ENCODE peak calls at places on chromosomes 13 and 19, in four cellular contexts. One of them, this sample, is unnamed.

GRCh38 chr13:31053098-31053497 is 108.6 kb downstream of the HSPH1 start:
- DNase-seq in heart left ventricle: peak
- DNase-seq in brain microvascular endothelial cell: peak
- DNase-seq in SK-N-SH: no peak
- DNase-seq in this sample: no peak

GRCh38 chr13:42474954-42475353 is 99.0 kb upstream of the TNFSF11 start:
- DNase-seq in SK-N-SH: no peak
- DNase-seq in heart left ventricle: no peak
- DNase-seq in brain microvascular endothelial cell: peak
- DNase-seq in this sample: no peak

GRCh38 chr13:63287926-63288325 is 1872.3 kb upstream of the PCDH20 start:
- DNase-seq in SK-N-SH: no peak
- DNase-seq in heart left ventricle: no peak
- DNase-seq in brain microvascular endothelial cell: no peak
- DNase-seq in this sample: no peak

GRCh38 chr13:105127732-105128131 is 1407.7 kb downstream of the EFNB2 start:
- DNase-seq in SK-N-SH: no peak
- DNase-seq in brain microvascular endothelial cell: no peak
- DNase-seq in heart left ventricle: no peak
- DNase-seq in this sample: no peak

GRCh38 chr13:110415669-110416068 is 108.6 kb downstream of the COL4A2 start:
- DNase-seq in heart left ventricle: peak
- DNase-seq in brain microvascular endothelial cell: no peak
- DNase-seq in SK-N-SH: no peak
- DNase-seq in this sample: no peak

GRCh38 chr19:2084993-2085720 is 11.0 kb downstream of the MOB3A start:
- DNase-seq in heart left ventricle: peak
- DNase-seq in brain microvascular endothelial cell: no peak
- DNase-seq in SK-N-SH: peak
- DNase-seq in this sample: peak

GRCh38 chr19:40576181-40576584 is 490 bp upstream of the SHKBP1 start:
- DNase-seq in brain microvascular endothelial cell: no peak
- DNase-seq in SK-N-SH: no peak
- DNase-seq in heart left ventricle: no peak
- DNase-seq in this sample: no peak

GRCh38 chr13:107864543-107865460 is 350.5 kb downstream of the LIG4 start:
- DNase-seq in SK-N-SH: peak
- DNase-seq in brain microvascular endothelial cell: peak
- DNase-seq in heart left ventricle: no peak
- DNase-seq in this sample: peak

GRCh38 chr19:41999071-41999877 is 5.2 kb upstream of the ATP1A3 start:
- DNase-seq in SK-N-SH: peak
- DNase-seq in heart left ventricle: no peak
- DNase-seq in brain microvascular endothelial cell: no peak
- DNase-seq in this sample: no peak

GRCh38 chr19:17553256-17553655 is 2.2 kb upstream of the COLGALT1 start:
- DNase-seq in heart left ventricle: peak
- DNase-seq in brain microvascular endothelial cell: peak
- DNase-seq in SK-N-SH: no peak
- DNase-seq in this sample: no peak

GRCh38 chr13:114101325-114101821 is 31.1 kb downstream of the RASA3 start:
- DNase-seq in SK-N-SH: peak
- DNase-seq in brain microvascular endothelial cell: no peak
- DNase-seq in heart left ventricle: peak
- DNase-seq in this sample: no peak

DNA sequence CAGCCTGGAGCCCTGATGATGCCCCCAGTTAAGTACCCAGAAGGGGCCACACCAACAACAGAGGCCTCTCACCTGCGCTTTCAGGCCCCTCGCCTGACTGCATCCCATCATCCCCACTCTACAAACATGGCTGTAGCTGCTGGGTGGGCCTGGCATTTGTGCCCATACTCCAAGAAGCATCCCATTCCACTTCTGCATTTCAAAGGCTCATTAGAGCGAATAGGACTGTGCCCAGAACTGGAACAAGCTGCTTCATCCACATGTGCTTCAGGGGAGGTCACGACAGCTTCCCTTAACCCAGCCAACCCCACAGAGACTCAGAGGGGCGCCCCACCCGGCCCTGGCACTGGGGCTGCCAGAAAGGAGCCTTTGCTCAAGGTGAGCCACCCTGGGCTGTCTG is 156.9 kb downstream of the SIPA1L3 start:
- DNase-seq in SK-N-SH: no peak
- DNase-seq in heart left ventricle: no peak
- DNase-seq in brain microvascular endothelial cell: no peak
- DNase-seq in this sample: no peak
- TF ChIP-seq CTCF in SK-N-SH: no peak
- TF ChIP-seq CTCF in heart left ventricle: no peak
- TF ChIP-seq CTCF in brain microvascular endothelial cell: no peak
- TF ChIP-seq CTCF in this sample: no peak

GRCh38 chr13:97028441-97029299 is 34.4 kb upstream of the OXGR1 start:
- DNase-seq in SK-N-SH: peak
- DNase-seq in brain microvascular endothelial cell: peak
- DNase-seq in heart left ventricle: no peak
- DNase-seq in this sample: peak

GRCh38 chr13:97026759-97027555 is 32.7 kb upstream of the OXGR1 start:
- DNase-seq in SK-N-SH: no peak
- DNase-seq in brain microvascular endothelial cell: no peak
- DNase-seq in heart left ventricle: no peak
- DNase-seq in this sample: no peak

GRCh38 chr13:97030705-97031452 is 36.6 kb upstream of the OXGR1 start:
- DNase-seq in SK-N-SH: peak
- DNase-seq in heart left ventricle: no peak
- DNase-seq in brain microvascular endothelial cell: peak
- DNase-seq in this sample: peak
- TF ChIP-seq CTCF in SK-N-SH: peak
- TF ChIP-seq CTCF in heart left ventricle: peak
- TF ChIP-seq CTCF in brain microvascular endothelial cell: peak
- TF ChIP-seq CTCF in this sample: no peak

GRCh38 chr13:39632994-39633393 is 22.5 kb upstream of the COG6 start:
- DNase-seq in heart left ventricle: no peak
- DNase-seq in SK-N-SH: no peak
- DNase-seq in brain microvascular endothelial cell: no peak
- DNase-seq in this sample: no peak
- TF ChIP-seq CTCF in heart left ventricle: no peak
- TF ChIP-seq CTCF in SK-N-SH: no peak
- TF ChIP-seq CTCF in brain microvascular endothelial cell: no peak
- TF ChIP-seq CTCF in this sample: no peak

GRCh38 chr19:57675881-57676280 is 5.9 kb upstream of the ZNF551 start:
- DNase-seq in brain microvascular endothelial cell: no peak
- DNase-seq in SK-N-SH: no peak
- DNase-seq in heart left ventricle: no peak
- DNase-seq in this sample: no peak
- TF ChIP-seq CTCF in brain microvascular endothelial cell: no peak
- TF ChIP-seq CTCF in SK-N-SH: no peak
- TF ChIP-seq CTCF in heart left ventricle: no peak
- TF ChIP-seq CTCF in this sample: no peak

DNA sequence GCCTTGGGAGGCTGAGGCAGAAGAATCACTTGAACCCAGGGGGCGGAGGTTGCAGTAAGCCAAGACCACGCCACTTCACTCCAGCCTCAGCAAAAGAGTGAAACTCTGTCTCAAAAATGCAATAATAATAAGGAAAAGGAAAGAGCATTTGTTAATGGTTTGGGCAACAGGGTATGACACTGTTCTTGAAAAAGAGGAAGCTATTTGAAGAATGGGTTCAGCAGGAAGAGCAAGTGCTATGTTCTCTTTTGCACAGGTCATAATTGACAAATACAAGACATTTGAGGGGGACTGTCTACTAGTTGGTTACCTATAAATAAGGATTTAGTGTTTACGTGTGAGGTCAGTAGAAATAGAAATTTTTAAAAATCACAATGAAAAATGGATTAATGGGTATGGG is 218.3 kb downstream of the DCT start:
- DNase-seq in heart left ventricle: no peak
- DNase-seq in brain microvascular endothelial cell: no peak
- DNase-seq in SK-N-SH: no peak
- DNase-seq in this sample: no peak
- TF ChIP-seq CTCF in heart left ventricle: no peak
- TF ChIP-seq CTCF in brain microvascular endothelial cell: no peak
- TF ChIP-seq CTCF in SK-N-SH: no peak
- TF ChIP-seq CTCF in this sample: no peak

GRCh38 chr19:6711078-6711361 is 9.4 kb downstream of the C3 start:
- DNase-seq in SK-N-SH: no peak
- DNase-seq in brain microvascular endothelial cell: no peak
- DNase-seq in heart left ventricle: no peak
- DNase-seq in this sample: no peak

GRCh38 chr19:6712231-6712630 is 8.2 kb downstream of the C3 start:
- DNase-seq in brain microvascular endothelial cell: no peak
- DNase-seq in heart left ventricle: no peak
- DNase-seq in SK-N-SH: no peak
- DNase-seq in this sample: no peak

GRCh38 chr19:6711605-6712004 is 8.8 kb downstream of the C3 start:
- DNase-seq in heart left ventricle: no peak
- DNase-seq in brain microvascular endothelial cell: no peak
- DNase-seq in SK-N-SH: no peak
- DNase-seq in this sample: no peak

GRCh38 chr19:6709549-6709948 is 10.9 kb downstream of the C3 start:
- DNase-seq in heart left ventricle: no peak
- DNase-seq in SK-N-SH: no peak
- DNase-seq in brain microvascular endothelial cell: no peak
- DNase-seq in this sample: no peak

GRCh38 chr19:6710273-6711077 is 10.0 kb downstream of the C3 start:
- DNase-seq in brain microvascular endothelial cell: no peak
- DNase-seq in SK-N-SH: no peak
- DNase-seq in heart left ventricle: no peak
- DNase-seq in this sample: peak
- TF ChIP-seq CTCF in brain microvascular endothelial cell: no peak
- TF ChIP-seq CTCF in SK-N-SH: no peak
- TF ChIP-seq CTCF in heart left ventricle: no peak
- TF ChIP-seq CTCF in this sample: peak

This sample was measured in GM20000.